ENCODE peak calls at places on chromosomes 1 and 21, in eight cellular contexts. Y is heart right ventricle, X is suprapubic skin, J is transverse colon, M is right atrium auricular region, A is IMR-90, Q is adrenal gland, C is upper lobe of right lung. B is an unnamed sample. For H3K4me1, the result is how much of the 10 kb centered on the place peaks cover.

GRCh38 chr1:201970334-201971159 is 11.9 kb upstream of the RNPEP start:
- DNase-seq in C (no peak), A (peak), Y (no peak), Q (no peak), M (no peak), J (no peak), X (no peak), B (no peak)

GRCh38 chr1:109156916-109157385 is 43.0 kb downstream of the ELAPOR1 start:
- DNase-seq in J (peak), Q (no peak), A (no peak), C (no peak), Y (no peak), X (no peak), M (no peak), B (no peak)

GRCh38 chr1:153929981-153930948 is 7.5 kb upstream of the GATAD2B start:
- DNase-seq in J (no peak), C (peak), Y (no peak), Q (no peak), M (no peak), X (no peak), A (no peak), B (no peak)

GRCh38 chr21:34152500-34152899 is 79.1 kb downstream of the MRPS6 start:
- DNase-seq in J (no peak), C (no peak), Q (no peak), M (no peak), Y (no peak), X (no peak), A (no peak), B (no peak)

GRCh38 chr1:240338837-240339236 is 247.2 kb downstream of the FMN2 start:
- DNase-seq in A (no peak), M (no peak), C (no peak), X (no peak), Q (no peak), J (no peak), Y (no peak), B (no peak)

GRCh38 chr1:225699336-225699735 is 46.4 kb upstream of the ENAH start:
- DNase-seq in C (no peak), A (no peak), J (no peak), Y (no peak), X (no peak), M (no peak), Q (no peak), B (no peak)

GRCh38 chr1:14323665-14324630 is 274.5 kb upstream of the KAZN start:
- DNase-seq in M (no peak), Y (no peak), J (no peak), C (no peak), A (no peak), Q (no peak), X (no peak), B (no peak)

GRCh38 chr21:39007532-39007931 is 175.7 kb downstream of the PSMG1 start:
- DNase-seq in M (no peak), X (no peak), J (no peak), Y (no peak), C (no peak), A (no peak), Q (no peak), B (no peak)

GRCh38 chr1:80893140-80893539 is 907.6 kb upstream of the ADGRL2 start:
- DNase-seq in A (no peak), M (no peak), X (no peak), C (no peak), Y (no peak), Q (no peak), J (no peak), B (no peak)

GRCh38 chr1:37930246-37931142 is 16.4 kb downstream of the INPP5B start:
- DNase-seq in Q (no peak), A (peak), J (no peak), Y (no peak), C (peak), X (no peak), M (peak), B (no peak)

GRCh38 chr1:1072299-1072848 is 1.7 kb downstream of the RNF223 start:
- DNase-seq in Y (no peak), X (no peak), A (no peak), M (no peak), J (no peak), C (no peak), Q (no peak), B (no peak)

GRCh38 chr1:93845554-93846150 is 33.4 kb downstream of the DNTTIP2 start:
- DNase-seq in M (peak), J (peak), C (no peak), Y (no peak), A (peak), Q (peak), X (no peak), B (no peak)

GRCh38 chr1:181033128-181033798 is 520 bp upstream of the MR1 start:
- DNase-seq in C (no peak), X (no peak), Q (peak), Y (no peak), A (peak), J (peak), M (no peak), B (peak)

GRCh38 chr1:175150596-175151319 is 41.8 kb downstream of the KIAA0040 start:
- DNase-seq in Y (no peak), C (no peak), X (no peak), Q (peak), M (no peak), A (no peak), J (no peak), B (no peak)

GRCh38 chr1:19557609-19558051 is 72.3 kb upstream of the CAPZB start:
- DNase-seq in X (no peak), J (no peak), C (no peak), Q (no peak), M (no peak), A (peak), Y (no peak), B (no peak)

GRCh38 chr1:58893257-58893869 is 109.5 kb upstream of the JUN start:
- DNase-seq in M (no peak), A (no peak), C (no peak), X (peak), Y (peak), J (peak), Q (no peak), B (no peak)

GRCh38 chr1:154835531-154836285 is 34.4 kb downstream of the KCNN3 start:
- DNase-seq in J (no peak), M (no peak), A (no peak), Y (no peak), X (no peak), C (peak), Q (no peak), B (no peak)

GRCh38 chr21:34620084-34620665 is 5.3 kb upstream of the RCAN1 start:
- DNase-seq in C (no peak), A (no peak), J (no peak), X (no peak), Y (no peak), M (no peak), Q (no peak), B (no peak)

GRCh38 chr1:25780318-25781129 is 19.5 kb upstream of the SELENON start:
- DNase-seq in X (no peak), Y (no peak), M (no peak), Q (no peak), A (peak), C (no peak), J (peak), B (no peak)

GRCh38 chr1:240517891-240518290 is 94.1 kb downstream of the GREM2 start:
- DNase-seq in Y (no peak), J (no peak), M (no peak), A (no peak), C (no peak), X (no peak), Q (no peak), B (no peak)

GRCh38 chr1:9639190-9639589 is 12.3 kb upstream of the PIK3CD start:
- DNase-seq in Q (no peak), M (no peak), A (no peak), X (no peak), J (no peak), Y (no peak), C (no peak), B (no peak)

GRCh38 chr1:44802306-44803061 is 2.3 kb downstream of the PLK3 start:
- DNase-seq in Y (no peak), Q (peak), C (peak), J (no peak), A (no peak), M (no peak), X (peak), B (no peak)

GRCh38 chr1:15522551-15522950 is 1.5 kb downstream of the CASP9 start:
- DNase-seq in Y (no peak), X (no peak), C (no peak), Q (peak), A (no peak), J (no peak), M (peak), B (no peak)

GRCh38 chr1:47898156-47898825 is 98.9 kb downstream of the TRABD2B start:
- DNase-seq in Y (no peak), A (no peak), X (no peak), M (no peak), C (no peak), J (no peak), Q (no peak), B (no peak)

GRCh38 chr1:156146749-156147405 is 6.5 kb upstream of the SEMA4A start:
- DNase-seq in M (no peak), A (no peak), Q (no peak), C (no peak), Y (no peak), X (no peak), J (no peak), B (no peak)

GRCh38 chr1:7591565-7591964 is 179.5 kb upstream of the VAMP3 start:
- DNase-seq in A (no peak), Y (no peak), X (peak), C (peak), M (no peak), Q (no peak), J (no peak), B (no peak)

GRCh38 chr21:15659768-15660423 is 69.9 kb upstream of the USP25 start:
- DNase-seq in M (no peak), C (no peak), X (no peak), J (peak), Q (no peak), A (no peak), Y (no peak), B (no peak)

GRCh38 chr1:202397256-202397655 is 48.8 kb downstream of the PPP1R12B start:
- DNase-seq in J (no peak), A (no peak), C (no peak), Y (no peak), Q (no peak), X (no peak), M (no peak), B (no peak)

GRCh38 chr1:23576338-23577055 is 17.2 kb upstream of the ID3 start:
- DNase-seq in Q (no peak), A (no peak), Y (no peak), C (no peak), X (no peak), J (no peak), M (no peak), B (no peak)
- H3K4me3 ChIP-seq in Q (no peak), A (peak), Y (peak), C (peak), X (no peak), J (no peak), M (peak), B (peak)

DNA sequence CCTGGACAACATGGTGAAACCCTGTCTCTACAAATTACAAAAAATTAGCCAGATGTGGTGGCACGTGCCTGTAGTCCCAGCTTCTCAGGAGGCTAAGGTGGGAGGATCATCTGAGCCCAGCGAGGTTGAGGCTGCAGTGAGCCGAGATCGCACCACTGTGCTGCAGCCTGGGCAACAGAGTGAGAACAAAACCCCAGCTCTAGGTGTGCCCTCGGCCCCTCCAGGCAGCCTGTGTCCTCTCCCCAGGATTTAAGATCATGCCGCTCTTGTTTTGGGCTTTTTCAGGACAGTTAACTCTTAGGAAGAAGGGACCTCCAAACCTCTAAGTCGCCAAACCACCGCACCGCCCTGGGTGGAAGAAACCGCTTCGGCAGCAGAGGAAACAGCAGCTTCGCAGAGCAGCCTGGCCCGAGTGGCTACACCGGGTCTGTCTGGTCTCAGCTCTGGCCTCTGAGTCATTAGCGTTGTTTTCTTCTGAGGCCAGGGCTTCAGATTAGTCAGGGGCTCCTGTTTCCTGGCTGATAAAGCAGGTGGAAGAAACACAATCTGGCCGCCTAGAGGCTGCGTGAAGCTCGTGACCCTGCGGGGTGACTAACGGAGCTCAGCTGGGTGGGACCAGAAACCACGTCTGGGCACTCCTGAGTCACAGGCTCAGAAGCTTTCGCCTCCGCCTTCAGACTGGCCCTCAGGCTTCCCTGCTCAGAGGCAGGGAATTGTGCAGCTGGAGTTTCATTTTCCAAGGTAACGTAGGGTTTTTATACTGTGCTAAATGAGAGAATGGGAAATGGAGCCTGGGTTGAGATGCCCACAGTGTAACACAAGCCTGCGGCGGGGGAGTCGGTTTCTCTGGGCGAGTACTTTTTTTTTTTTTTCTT is 44.7 kb downstream of the CHAF1B start:
- DNase-seq in M (peak), X (peak), Y (peak), C (peak), Q (peak), J (peak), A (peak), B (peak)
- H3K27ac ChIP-seq in M (peak), X (peak), Y (peak), C (peak), Q (no peak), J (peak), A (peak), B (peak)

GRCh38 chr1:149927535-149928387 is at the start of gene SF3B4:
- DNase-seq in M (peak), Y (peak), J (peak), C (peak), X (peak), Q (peak), A (peak), B (peak)

GRCh38 chr1:149929847-149930246 is 2.2 kb upstream of the SF3B4 start:
- DNase-seq in Q (no peak), Y (no peak), M (no peak), A (no peak), C (no peak), X (no peak), J (no peak), B (no peak)

GRCh38 chr1:149927056-149927534 is 508 bp downstream of the SF3B4 start:
- DNase-seq in C (no peak), X (no peak), Y (no peak), M (no peak), J (no peak), A (peak), Q (no peak), B (no peak)

GRCh38 chr1:149926296-149926695 is 1.3 kb downstream of the SF3B4 start:
- DNase-seq in Y (no peak), M (no peak), Q (no peak), C (no peak), A (no peak), J (no peak), X (no peak), B (no peak)

DNA sequence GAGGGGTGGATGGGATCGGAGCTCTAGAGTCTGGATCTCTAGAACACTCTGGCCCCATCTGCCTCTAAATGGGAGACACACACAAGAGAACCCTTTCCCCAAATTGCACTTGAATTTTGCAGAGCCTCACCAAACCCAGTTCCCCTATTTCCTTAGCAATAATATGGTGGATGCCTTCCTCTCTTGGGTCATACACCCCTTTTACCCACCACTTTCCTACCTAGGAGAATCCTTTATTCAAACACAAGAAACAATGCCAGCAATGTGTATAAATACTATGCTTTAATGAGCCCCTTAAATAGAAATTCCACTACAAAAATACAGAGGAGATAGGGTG is 753 bp upstream of the SF3B4 start:
- DNase-seq in X (no peak), Y (no peak), C (no peak), M (no peak), Q (no peak), J (no peak), A (no peak), B (no peak)
- H3K4me1 ChIP-seq in X (under half), Y (under half), C (under half), M (under half), Q (under half), J (under half), A (under half), B (under half)

GRCh38 chr1:41048540-41048939 is 27.0 kb upstream of the SLFNL1 start:
- DNase-seq in J (no peak), C (no peak), Y (no peak), M (no peak), Q (no peak), X (no peak), A (no peak), B (no peak)

GRCh38 chr1:41051022-41051421 is 29.5 kb upstream of the SLFNL1 start:
- DNase-seq in Q (no peak), A (no peak), M (no peak), J (no peak), X (no peak), Y (no peak), C (no peak), B (no peak)

GRCh38 chr1:41056907-41057306 is 35.4 kb upstream of the SLFNL1 start:
- DNase-seq in Y (no peak), M (no peak), Q (no peak), A (no peak), C (no peak), J (no peak), X (no peak), B (no peak)

DNA sequence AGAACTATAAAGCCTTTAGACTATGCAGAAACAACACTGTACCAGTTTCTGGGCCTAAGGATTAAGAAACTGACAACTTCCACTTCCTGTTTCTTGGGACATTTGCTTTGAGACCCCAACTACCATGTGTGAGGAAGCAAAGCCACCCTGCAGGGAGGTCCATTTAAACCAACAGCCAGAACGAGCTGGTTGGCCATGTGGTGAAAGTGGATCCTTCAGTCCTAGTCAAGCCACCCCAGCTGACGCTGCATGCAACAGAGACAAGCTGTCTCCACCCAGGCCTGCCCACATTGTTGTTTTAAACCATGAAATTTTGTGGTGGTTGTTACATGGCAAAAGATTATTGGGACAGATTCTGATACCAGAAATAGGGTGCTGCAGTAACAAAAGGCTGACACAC is 31.8 kb upstream of the SLFNL1 start:
- DNase-seq in Q (no peak), X (no peak), J (no peak), Y (no peak), M (no peak), C (no peak), A (no peak), B (no peak)
- H3K4me3 ChIP-seq in Q (no peak), X (no peak), J (no peak), Y (no peak), M (no peak), C (no peak), A (no peak), B (no peak)

DNA sequence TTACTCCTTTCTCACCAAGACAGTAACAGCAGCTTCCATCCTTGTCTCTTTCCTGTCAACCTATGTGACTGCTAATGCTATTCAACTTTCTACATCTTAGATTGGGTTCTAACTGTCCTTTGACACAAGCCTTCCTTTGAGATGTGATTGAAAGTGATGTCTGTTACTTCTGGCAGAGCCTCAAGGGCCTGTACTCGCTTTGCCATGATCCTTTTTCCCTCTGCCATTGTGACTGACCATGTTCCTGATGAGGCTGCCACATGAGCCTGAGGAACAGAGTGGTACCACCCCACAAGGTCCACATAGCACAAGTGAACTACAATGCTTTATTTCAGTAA is 138.8 kb upstream of the RAB4A start:
- DNase-seq in M (no peak), X (no peak), Y (no peak), Q (no peak), A (no peak), C (no peak), J (no peak), B (no peak)
- H3K27ac ChIP-seq in M (no peak), X (peak), Y (no peak), Q (no peak), A (no peak), C (no peak), J (no peak), B (no peak)

GRCh38 chr1:167659440-167659839 is 29.4 kb downstream of the RCSD1 start:
- DNase-seq in Y (no peak), M (no peak), J (no peak), C (no peak), X (no peak), Q (no peak), A (no peak), B (no peak)
- H3K4me1 ChIP-seq in Y (half or more), M (under half), J (under half), C (half or more), X (under half), Q (under half), A (under half), B (under half)

B was measured in ascending aorta.